ENCODE peak calls at places on chromosome 3, in nine cellular contexts. A, H, V, T, D, W, C, R and N are unnamed samples.

GRCh38 chr3:74613060-74613459 is 1.4 kb downstream of the CNTN3 start:
- DNase-seq in A (no peak), D (no peak), H (no peak), T (no peak), R (no peak), V (no peak), C (no peak), W (no peak), N (no peak)

GRCh38 chr3:66816110-66816761 is 181.9 kb upstream of the KBTBD8 start:
- DNase-seq in C (no peak), V (no peak), D (peak), H (peak), R (no peak), T (peak), A (peak), W (no peak), N (no peak)

GRCh38 chr3:44568561-44568960 is 13.6 kb downstream of the ZKSCAN7 start:
- DNase-seq in D (no peak), V (no peak), C (no peak), H (no peak), A (peak), T (no peak), R (no peak), W (no peak), N (no peak)

GRCh38 chr3:144840866-144841265 is 869.2 kb downstream of the DIPK2A start:
- DNase-seq in W (no peak), C (no peak), V (no peak), H (no peak), T (no peak), D (no peak), R (no peak), A (peak), N (no peak)

GRCh38 chr3:141336672-141337522 is 31.4 kb upstream of the ZBTB38 start:
- DNase-seq in W (no peak), H (peak), A (peak), V (no peak), C (no peak), T (no peak), D (no peak), R (no peak), N (no peak)

GRCh38 chr3:33908209-33908851 is 109.9 kb downstream of the PDCD6IP start:
- DNase-seq in T (no peak), A (no peak), H (no peak), D (no peak), W (no peak), C (no peak), V (no peak), R (no peak), N (no peak)

GRCh38 chr3:7977245-7978103 is 524.1 kb upstream of the LMCD1 start:
- DNase-seq in R (no peak), T (no peak), V (no peak), H (no peak), A (peak), C (peak), D (no peak), W (no peak), N (no peak)

GRCh38 chr3:16174389-16174788 is at the start of gene GALNT15:
- DNase-seq in T (no peak), H (no peak), V (no peak), R (no peak), D (no peak), A (peak), C (no peak), W (peak), N (no peak)

GRCh38 chr3:119778811-119779210 is 3.1 kb upstream of the NR1I2 start:
- DNase-seq in V (no peak), W (no peak), D (no peak), A (no peak), C (no peak), T (no peak), R (no peak), H (no peak), N (no peak)

GRCh38 chr3:132641837-132642538 is 17.6 kb downstream of the ACAD11 start:
- DNase-seq in W (no peak), H (peak), C (no peak), R (no peak), D (peak), V (no peak), T (peak), A (no peak), N (no peak)

GRCh38 chr3:194138098-194138474 is 2.1 kb downstream of the HES1 start:
- DNase-seq in H (no peak), A (no peak), W (no peak), V (no peak), C (no peak), R (no peak), D (no peak), T (no peak), N (no peak)

GRCh38 chr3:120820748-120821147 is 78.2 kb downstream of the GTF2E1 start:
- DNase-seq in W (no peak), A (no peak), V (no peak), D (no peak), R (no peak), C (no peak), H (no peak), T (no peak), N (no peak)

GRCh38 chr3:76436895-76437294 is 603.0 kb upstream of the ROBO2 start:
- DNase-seq in W (no peak), A (no peak), V (no peak), D (no peak), T (no peak), R (no peak), C (no peak), H (no peak), N (no peak)

GRCh38 chr3:14210843-14211594 is 32.4 kb downstream of the LSM3 start:
- DNase-seq in H (no peak), C (no peak), V (no peak), R (no peak), W (no peak), T (no peak), D (no peak), A (no peak), N (no peak)

GRCh38 chr3:105793040-105793439 is 75.8 kb downstream of the CBLB start:
- DNase-seq in T (no peak), R (no peak), D (no peak), A (no peak), C (no peak), W (no peak), H (no peak), V (no peak), N (no peak)

GRCh38 chr3:194861375-194861774 is 175.7 kb downstream of the FAM43A start:
- DNase-seq in R (no peak), W (no peak), C (no peak), T (no peak), H (no peak), V (no peak), D (no peak), A (no peak), N (no peak)